ENCODE peak calls at places on chromosomes 2 and 18, in four cellular contexts. One of them, this sample, is unnamed. For H3K4me1, the result is how much of the 10 kb centered on the place peaks cover.

GRCh38 chr2:225117061-225117716 is 74.9 kb upstream of the DOCK10 start:
- DNase-seq in endothelial cell of umbilical vein: no peak
- DNase-seq in fibroblast of lung: peak
- DNase-seq in body of pancreas: no peak
- DNase-seq in this sample: no peak

GRCh38 chr2:9768388-9768787 is 74.9 kb upstream of the TAF1B start:
- DNase-seq in body of pancreas: peak
- DNase-seq in fibroblast of lung: no peak
- DNase-seq in endothelial cell of umbilical vein: no peak
- DNase-seq in this sample: peak

GRCh38 chr2:238103465-238104070 is 3.4 kb downstream of the ESPNL start:
- DNase-seq in fibroblast of lung: no peak
- DNase-seq in body of pancreas: peak
- DNase-seq in endothelial cell of umbilical vein: no peak
- DNase-seq in this sample: no peak

GRCh38 chr2:74849228-74849892 is 15.4 kb downstream of the HK2 start:
- DNase-seq in endothelial cell of umbilical vein: peak
- DNase-seq in fibroblast of lung: no peak
- DNase-seq in body of pancreas: peak
- DNase-seq in this sample: peak

GRCh38 chr2:195486987-195487644 is 169.9 kb upstream of the SLC39A10 start:
- DNase-seq in endothelial cell of umbilical vein: no peak
- DNase-seq in fibroblast of lung: peak
- DNase-seq in body of pancreas: no peak
- DNase-seq in this sample: peak

GRCh38 chr2:38428940-38429339 is 51.9 kb upstream of the ATL2 start:
- DNase-seq in endothelial cell of umbilical vein: peak
- DNase-seq in fibroblast of lung: peak
- DNase-seq in body of pancreas: no peak
- DNase-seq in this sample: no peak

GRCh38 chr2:235148201-235149170 is 196.7 kb downstream of the SH3BP4 start:
- DNase-seq in fibroblast of lung: no peak
- DNase-seq in endothelial cell of umbilical vein: no peak
- DNase-seq in body of pancreas: no peak
- DNase-seq in this sample: no peak

GRCh38 chr18:58525928-58526424 is 102.9 kb downstream of the ALPK2 start:
- DNase-seq in body of pancreas: no peak
- DNase-seq in fibroblast of lung: no peak
- DNase-seq in endothelial cell of umbilical vein: no peak
- DNase-seq in this sample: no peak

GRCh38 chr2:28390857-28391563 is 1.6 kb upstream of the FOSL2 start:
- DNase-seq in body of pancreas: peak
- DNase-seq in endothelial cell of umbilical vein: peak
- DNase-seq in fibroblast of lung: no peak
- DNase-seq in this sample: peak

GRCh38 chr2:221245772-221246171 is 326.3 kb downstream of the EPHA4 start:
- DNase-seq in fibroblast of lung: no peak
- DNase-seq in body of pancreas: no peak
- DNase-seq in endothelial cell of umbilical vein: no peak
- DNase-seq in this sample: no peak

DNA sequence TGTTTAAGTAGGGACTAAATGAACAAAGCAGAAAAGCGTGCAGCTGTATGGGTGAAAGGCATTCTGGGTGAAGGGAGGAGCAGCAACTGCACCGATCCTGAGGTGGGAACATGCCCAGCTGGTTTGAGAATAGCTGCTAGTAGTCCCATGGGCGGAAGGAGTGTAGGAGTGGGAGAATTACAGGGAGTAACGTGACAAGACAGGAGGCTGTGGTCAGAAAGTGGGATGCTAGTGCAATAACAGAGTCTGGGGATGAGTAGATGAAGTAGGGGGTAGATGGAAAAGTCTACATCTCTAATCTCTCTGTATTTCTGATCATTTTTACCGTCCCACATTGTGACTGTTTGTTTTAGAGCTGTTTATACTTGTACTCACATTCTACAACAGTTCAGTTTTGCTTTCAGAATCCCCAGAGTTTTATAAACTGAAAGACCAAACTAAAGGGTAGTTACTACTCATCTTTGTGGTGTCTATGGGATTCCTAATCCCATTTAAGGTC is 118.9 kb downstream of the LCLAT1 start:
- DNase-seq in fibroblast of lung: no peak
- DNase-seq in body of pancreas: peak
- DNase-seq in endothelial cell of umbilical vein: no peak
- DNase-seq in this sample: no peak
- H3K27ac ChIP-seq in fibroblast of lung: peak
- H3K27ac ChIP-seq in body of pancreas: peak
- H3K27ac ChIP-seq in endothelial cell of umbilical vein: no peak
- H3K27ac ChIP-seq in this sample: peak

DNA sequence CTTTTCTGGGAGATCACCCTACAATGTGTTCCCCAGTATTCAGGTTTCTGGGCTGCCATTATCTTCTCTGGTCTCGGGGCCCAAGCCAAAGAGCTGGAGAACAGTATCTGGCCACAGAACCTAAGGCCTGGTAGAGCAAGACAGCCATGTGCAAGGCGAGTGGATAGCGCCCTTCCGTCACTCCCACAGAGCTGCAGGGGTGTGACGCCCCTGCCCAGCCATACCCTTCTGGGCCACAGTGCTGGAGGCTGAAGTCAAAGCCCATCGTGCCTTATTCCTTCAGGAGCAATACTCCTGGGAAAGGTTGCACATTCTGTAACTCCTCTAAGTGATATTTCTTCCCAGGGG is 54.4 kb downstream of the BCL11A start:
- DNase-seq in body of pancreas: no peak
- DNase-seq in fibroblast of lung: no peak
- DNase-seq in endothelial cell of umbilical vein: no peak
- DNase-seq in this sample: no peak
- H3K4me1 ChIP-seq in body of pancreas: under half
- H3K4me1 ChIP-seq in fibroblast of lung: under half
- H3K4me1 ChIP-seq in endothelial cell of umbilical vein: under half
- H3K4me1 ChIP-seq in this sample: under half

DNA sequence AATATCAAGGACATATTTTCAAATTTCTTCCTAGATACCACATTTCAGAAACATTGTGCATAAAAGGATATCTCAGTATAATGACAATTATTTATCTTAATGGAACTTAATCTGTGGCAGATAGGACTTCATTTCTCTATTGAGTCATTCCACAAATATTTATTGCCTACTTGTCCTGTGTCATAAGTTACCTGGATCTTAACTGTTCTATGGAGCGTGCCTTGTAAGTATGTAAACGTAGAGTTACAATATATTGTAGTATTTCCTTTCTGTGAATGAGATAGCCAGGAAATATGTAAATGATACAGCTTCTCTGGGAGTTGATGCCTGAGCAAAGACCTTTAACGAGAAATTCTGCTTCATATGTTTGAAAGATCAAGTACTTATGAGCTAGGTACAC is 2.5 kb downstream of the AGFG1 start:
- DNase-seq in endothelial cell of umbilical vein: no peak
- DNase-seq in body of pancreas: no peak
- DNase-seq in fibroblast of lung: no peak
- DNase-seq in this sample: peak
- H3K4me3 ChIP-seq in endothelial cell of umbilical vein: no peak
- H3K4me3 ChIP-seq in body of pancreas: no peak
- H3K4me3 ChIP-seq in fibroblast of lung: peak
- H3K4me3 ChIP-seq in this sample: no peak

DNA sequence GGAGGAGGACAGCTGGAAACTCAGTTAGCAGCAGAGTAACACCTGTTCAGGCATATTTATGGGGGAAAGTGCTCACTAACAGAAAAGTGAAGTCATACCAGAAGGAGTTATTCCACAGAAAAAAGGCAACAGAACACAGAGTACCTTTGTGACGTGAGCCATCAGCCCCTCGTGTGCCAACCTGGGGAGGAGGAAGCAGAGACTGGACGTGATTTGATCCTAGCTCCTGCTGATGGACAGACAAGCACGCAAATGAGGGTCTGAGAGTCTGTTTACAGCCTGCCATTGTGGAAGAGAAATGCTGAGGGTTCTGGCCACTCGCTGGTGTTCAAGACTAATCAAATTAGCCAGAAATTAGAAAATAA is 120.7 kb downstream of the ZNF521 start:
- DNase-seq in endothelial cell of umbilical vein: no peak
- DNase-seq in body of pancreas: no peak
- DNase-seq in fibroblast of lung: no peak
- DNase-seq in this sample: no peak
- H3K27ac ChIP-seq in endothelial cell of umbilical vein: peak
- H3K27ac ChIP-seq in body of pancreas: no peak
- H3K27ac ChIP-seq in fibroblast of lung: peak
- H3K27ac ChIP-seq in this sample: peak